ENCODE peak calls at places on chromosomes 12 and 14, in ten cellular contexts. One of them, this sample, is unnamed.

GRCh38 chr14:87866116-87866515 is 126.9 kb downstream of the GALC start:
- DNase-seq in activated naive CD4-positive, alpha-beta T cell: no peak
- DNase-seq in MM.1S: no peak
- DNase-seq in RCC 7860: peak; percentile 57
- DNase-seq in AG08396: no peak
- DNase-seq in ACHN: peak; percentile 75
- DNase-seq in tibial artery: no peak
- DNase-seq in gastrocnemius medialis: no peak
- DNase-seq in NCI-H345: no peak
- DNase-seq in HEK293T: no peak
- DNase-seq in this sample: peak; percentile 26

GRCh38 chr14:100473249-100473648 is 114.0 kb downstream of the BEGAIN start:
- DNase-seq in activated naive CD4-positive, alpha-beta T cell: no peak
- DNase-seq in HEK293T: no peak
- DNase-seq in NCI-H345: peak; percentile 86
- DNase-seq in RCC 7860: no peak
- DNase-seq in AG08396: no peak
- DNase-seq in ACHN: no peak
- DNase-seq in MM.1S: no peak
- DNase-seq in tibial artery: no peak
- DNase-seq in gastrocnemius medialis: no peak
- DNase-seq in this sample: no peak

GRCh38 chr14:92926180-92926845 is 3.4 kb downstream of the CHGA start:
- DNase-seq in AG08396: no peak
- DNase-seq in activated naive CD4-positive, alpha-beta T cell: no peak
- DNase-seq in gastrocnemius medialis: no peak
- DNase-seq in HEK293T: no peak
- DNase-seq in NCI-H345: no peak
- DNase-seq in ACHN: no peak
- DNase-seq in RCC 7860: no peak
- DNase-seq in MM.1S: no peak
- DNase-seq in tibial artery: no peak
- DNase-seq in this sample: no peak

GRCh38 chr14:59869381-59870255 is 958 bp downstream of the RTN1 start:
- DNase-seq in MM.1S: no peak
- DNase-seq in activated naive CD4-positive, alpha-beta T cell: no peak
- DNase-seq in RCC 7860: no peak
- DNase-seq in gastrocnemius medialis: no peak
- DNase-seq in ACHN: no peak
- DNase-seq in AG08396: peak; percentile 9
- DNase-seq in HEK293T: no peak
- DNase-seq in NCI-H345: no peak
- DNase-seq in tibial artery: no peak
- DNase-seq in this sample: no peak

GRCh38 chr12:52066346-52067080 is 3.3 kb upstream of the ATG101 start:
- DNase-seq in tibial artery: no peak
- DNase-seq in AG08396: no peak
- DNase-seq in ACHN: no peak
- DNase-seq in MM.1S: no peak
- DNase-seq in HEK293T: no peak
- DNase-seq in gastrocnemius medialis: no peak
- DNase-seq in RCC 7860: no peak
- DNase-seq in NCI-H345: no peak
- DNase-seq in activated naive CD4-positive, alpha-beta T cell: no peak
- DNase-seq in this sample: no peak

GRCh38 chr12:43221216-43221615 is 330.8 kb downstream of the ADAMTS20 start:
- DNase-seq in gastrocnemius medialis: no peak
- DNase-seq in MM.1S: no peak
- DNase-seq in HEK293T: no peak
- DNase-seq in NCI-H345: no peak
- DNase-seq in activated naive CD4-positive, alpha-beta T cell: no peak
- DNase-seq in AG08396: no peak
- DNase-seq in ACHN: no peak
- DNase-seq in RCC 7860: no peak
- DNase-seq in tibial artery: no peak
- DNase-seq in this sample: no peak

GRCh38 chr12:42887657-42888056 is 298.1 kb upstream of the PRICKLE1 start:
- DNase-seq in MM.1S: no peak
- DNase-seq in NCI-H345: no peak
- DNase-seq in tibial artery: no peak
- DNase-seq in HEK293T: no peak
- DNase-seq in gastrocnemius medialis: no peak
- DNase-seq in RCC 7860: no peak
- DNase-seq in ACHN: no peak
- DNase-seq in AG08396: no peak
- DNase-seq in activated naive CD4-positive, alpha-beta T cell: no peak
- DNase-seq in this sample: no peak

GRCh38 chr14:91350813-91351507 is 66.7 kb downstream of the CCDC88C start:
- DNase-seq in MM.1S: peak; percentile 88
- DNase-seq in gastrocnemius medialis: no peak
- DNase-seq in HEK293T: no peak
- DNase-seq in tibial artery: no peak
- DNase-seq in ACHN: peak; percentile 53
- DNase-seq in activated naive CD4-positive, alpha-beta T cell: no peak
- DNase-seq in NCI-H345: no peak
- DNase-seq in RCC 7860: no peak
- DNase-seq in AG08396: no peak
- DNase-seq in this sample: no peak

GRCh38 chr14:67675219-67675582 is 769 bp upstream of the VTI1B start:
- DNase-seq in NCI-H345: no peak
- DNase-seq in AG08396: no peak
- DNase-seq in tibial artery: no peak
- DNase-seq in activated naive CD4-positive, alpha-beta T cell: no peak
- DNase-seq in RCC 7860: no peak
- DNase-seq in gastrocnemius medialis: no peak
- DNase-seq in ACHN: no peak
- DNase-seq in MM.1S: no peak
- DNase-seq in HEK293T: no peak
- DNase-seq in this sample: no peak

GRCh38 chr12:88472248-88472647 is 108.0 kb downstream of the KITLG start:
- DNase-seq in activated naive CD4-positive, alpha-beta T cell: no peak
- DNase-seq in AG08396: no peak
- DNase-seq in MM.1S: no peak
- DNase-seq in RCC 7860: no peak
- DNase-seq in tibial artery: no peak
- DNase-seq in ACHN: peak; percentile 22
- DNase-seq in NCI-H345: no peak
- DNase-seq in gastrocnemius medialis: no peak
- DNase-seq in HEK293T: no peak
- DNase-seq in this sample: no peak

GRCh38 chr12:52382854-52383253 is 2.6 kb downstream of the KRT84 start:
- DNase-seq in gastrocnemius medialis: no peak
- DNase-seq in HEK293T: no peak
- DNase-seq in NCI-H345: no peak
- DNase-seq in MM.1S: no peak
- DNase-seq in ACHN: no peak
- DNase-seq in activated naive CD4-positive, alpha-beta T cell: no peak
- DNase-seq in RCC 7860: no peak
- DNase-seq in AG08396: no peak
- DNase-seq in tibial artery: no peak
- DNase-seq in this sample: no peak

GRCh38 chr12:87320724-87321123 is 708.5 kb downstream of the C12orf50 start:
- DNase-seq in MM.1S: no peak
- DNase-seq in NCI-H345: no peak
- DNase-seq in activated naive CD4-positive, alpha-beta T cell: no peak
- DNase-seq in AG08396: no peak
- DNase-seq in HEK293T: no peak
- DNase-seq in RCC 7860: no peak
- DNase-seq in gastrocnemius medialis: no peak
- DNase-seq in ACHN: no peak
- DNase-seq in tibial artery: no peak
- DNase-seq in this sample: no peak

GRCh38 chr14:102868956-102869531 is 53.4 kb upstream of the AMN start:
- DNase-seq in HEK293T: no peak
- DNase-seq in RCC 7860: no peak
- DNase-seq in MM.1S: no peak
- DNase-seq in AG08396: no peak
- DNase-seq in tibial artery: no peak
- DNase-seq in ACHN: no peak
- DNase-seq in activated naive CD4-positive, alpha-beta T cell: no peak
- DNase-seq in gastrocnemius medialis: no peak
- DNase-seq in NCI-H345: no peak
- DNase-seq in this sample: no peak